ENCODE peak calls at places on chromosome 22, in six cellular contexts. S is K562, J is esophagus squamous epithelium, Y is upper lobe of right lung, H is heart right ventricle, Q is GM23338. M is an unnamed sample. For H3K27me3 and H3K4me1, the result is how much of the 10 kb centered on the place peaks cover.

GRCh38 chr22:47172771-47173534 is 410.5 kb downstream of the TBC1D22A start:
- DNase-seq in S (no peak), J (no peak), Y (peak), H (peak), Q (no peak), M (no peak)

GRCh38 chr22:31148953-31149627 is 8.8 kb upstream of the PLA2G3 start:
- DNase-seq in S (peak), J (no peak), Y (peak), H (peak), Q (peak), M (peak)

GRCh38 chr22:47203554-47203991 is 441.1 kb downstream of the TBC1D22A start:
- DNase-seq in S (no peak), J (no peak), Y (no peak), H (no peak), Q (no peak), M (no peak)

GRCh38 chr22:39568278-39568981 is 2.1 kb upstream of the CACNA1I start:
- DNase-seq in S (no peak), J (no peak), Y (no peak), H (no peak), Q (no peak), M (no peak)

GRCh38 chr22:45318168-45318557 is 8.4 kb downstream of the FAM118A start:
- DNase-seq in S (peak), J (no peak), Y (peak), H (peak), Q (peak), M (no peak)

GRCh38 chr22:17779286-17780115 is 5.2 kb upstream of the BID start:
- DNase-seq in S (peak), J (no peak), Y (no peak), H (no peak), Q (no peak), M (no peak)

GRCh38 chr22:32564170-32565001 is 89.8 kb downstream of the FBXO7 start:
- DNase-seq in S (no peak), J (no peak), Y (no peak), H (no peak), Q (no peak), M (no peak)

GRCh38 chr22:30876221-30876751 is 92.3 kb downstream of the MORC2 start:
- DNase-seq in S (no peak), J (no peak), Y (peak), H (peak), Q (no peak), M (no peak)

GRCh38 chr22:47152938-47153337 is 390.5 kb downstream of the TBC1D22A start:
- DNase-seq in S (no peak), J (no peak), Y (no peak), H (no peak), Q (no peak), M (no peak)

GRCh38 chr22:30356392-30357230 is at the start of the genes CCDC157 and SF3A1:
- DNase-seq in S (peak), J (peak), Y (peak), H (peak), Q (peak), M (peak)

GRCh38 chr22:21719024-21719423 is 16.6 kb downstream of the YPEL1 start:
- DNase-seq in S (peak), J (no peak), Y (no peak), H (no peak), Q (no peak), M (no peak)

GRCh38 chr22:30206964-30207363 is 39.6 kb downstream of the LIF start:
- DNase-seq in S (no peak), J (no peak), Y (no peak), H (no peak), Q (peak), M (no peak)

GRCh38 chr22:46867106-46867505 is 104.7 kb downstream of the TBC1D22A start:
- DNase-seq in S (no peak), J (no peak), Y (no peak), H (no peak), Q (no peak), M (no peak)

GRCh38 chr22:27780161-27780575 is 21.4 kb downstream of the MN1 start:
- DNase-seq in S (no peak), J (no peak), Y (no peak), H (peak), Q (peak), M (no peak)

GRCh38 chr22:29912141-29912540 is 29.2 kb downstream of the MTMR3 start:
- DNase-seq in S (no peak), J (no peak), Y (no peak), H (no peak), Q (no peak), M (no peak)

GRCh38 chr22:24120029-24120428 is 61.3 kb upstream of the SUSD2 start:
- DNase-seq in S (no peak), J (no peak), Y (no peak), H (peak), Q (no peak), M (no peak)

GRCh38 chr22:46377566-46378498 is 42.3 kb downstream of the TRMU start:
- DNase-seq in S (no peak), J (no peak), Y (peak), H (peak), Q (peak), M (no peak)

GRCh38 chr22:35410663-35411034 is 10.7 kb downstream of the MCM5 start:
- DNase-seq in S (no peak), J (no peak), Y (no peak), H (no peak), Q (no peak), M (no peak)

GRCh38 chr22:28426346-28427132 is 253.1 kb downstream of the TTC28 start:
- DNase-seq in S (no peak), J (no peak), Y (no peak), H (no peak), Q (no peak), M (no peak)

GRCh38 chr22:46563381-46564083 is 26.1 kb upstream of the CELSR1 start:
- DNase-seq in S (peak), J (no peak), Y (peak), H (peak), Q (peak), M (no peak)

GRCh38 chr22:46119729-46120419 is 30.5 kb upstream of the PPARA start:
- DNase-seq in S (peak), J (no peak), Y (no peak), H (peak), Q (peak), M (no peak)

GRCh38 chr22:25148149-25148691 is 51.4 kb upstream of the CRYBB3 start:
- DNase-seq in S (no peak), J (no peak), Y (no peak), H (no peak), Q (peak), M (no peak)

GRCh38 chr22:50674606-50675552 is 2.3 kb downstream of the SHANK3 start:
- DNase-seq in S (peak), J (no peak), Y (peak), H (no peak), Q (peak), M (no peak)

GRCh38 chr22:31917227-31917921 is 27.0 kb upstream of the YWHAH start:
- DNase-seq in S (no peak), J (no peak), Y (peak), H (no peak), Q (no peak), M (no peak)

GRCh38 chr22:38802671-38803121 is 8.8 kb upstream of the DNAL4 start:
- DNase-seq in S (peak), J (no peak), Y (no peak), H (peak), Q (peak), M (no peak)

DNA sequence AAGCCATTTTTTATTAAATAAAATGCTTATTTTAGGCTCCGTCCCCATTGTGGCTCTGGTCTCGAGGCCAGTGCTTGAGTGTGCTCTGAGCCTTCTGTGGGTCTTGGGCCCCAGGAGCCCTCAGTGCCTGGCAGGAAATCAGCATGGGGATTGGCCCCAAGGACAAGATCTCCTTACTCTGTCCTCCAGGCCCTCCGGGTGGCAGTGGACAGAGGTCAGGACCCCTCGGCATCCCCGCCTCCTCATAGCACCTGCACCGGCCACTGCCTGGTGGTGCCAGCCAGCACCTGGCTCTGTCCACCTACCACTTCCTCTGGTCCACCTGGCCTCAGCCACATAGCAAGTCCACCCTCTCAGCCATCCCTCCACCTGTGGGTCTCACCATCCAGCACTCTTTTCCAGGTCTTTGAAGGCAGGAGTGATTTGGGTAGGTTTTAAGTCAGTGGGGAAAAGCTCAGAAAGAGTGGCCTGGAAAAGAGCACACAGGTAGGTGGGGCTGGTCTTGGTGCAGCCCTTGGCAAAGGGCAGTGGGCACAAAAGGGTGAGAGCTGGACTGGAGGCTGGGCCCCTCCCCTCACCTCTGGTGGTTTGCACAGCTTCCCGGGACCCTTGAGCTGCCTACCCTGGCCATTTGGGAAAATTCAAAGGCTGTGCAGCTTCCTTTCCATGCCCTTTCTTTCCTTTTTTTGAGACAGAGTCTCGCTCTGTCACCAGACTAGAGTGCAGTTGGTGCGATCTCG is 3.5 kb downstream of the CLDN5 start:
- DNase-seq in S (no peak), J (no peak), Y (peak), H (no peak), Q (no peak), M (no peak)
- H3K27ac ChIP-seq in S (no peak), J (no peak), Y (peak), H (peak), Q (no peak), M (no peak)

GRCh38 chr22:42601879-42602465 is 12.7 kb downstream of the POLDIP3 start:
- DNase-seq in S (no peak), J (no peak), Y (no peak), H (no peak), Q (no peak), M (no peak)

GRCh38 chr22:42591987-42592386 is 22.7 kb downstream of the POLDIP3 start:
- DNase-seq in S (no peak), J (no peak), Y (no peak), H (no peak), Q (no peak), M (no peak)

GRCh38 chr22:42596376-42596775 is 18.3 kb downstream of the POLDIP3 start:
- DNase-seq in S (no peak), J (no peak), Y (no peak), H (peak), Q (no peak), M (no peak)

GRCh38 chr22:42595434-42595833 is 19.2 kb downstream of the POLDIP3 start:
- DNase-seq in S (no peak), J (no peak), Y (no peak), H (no peak), Q (no peak), M (no peak)

GRCh38 chr22:42596863-42597530 is 17.7 kb downstream of the POLDIP3 start:
- DNase-seq in S (no peak), J (no peak), Y (no peak), H (no peak), Q (no peak), M (no peak)
- H3K27me3 ChIP-seq in S (under half), J (under half), Y (under half), H (under half), Q (under half), M (under half)

GRCh38 chr22:22913989-22914388 is 26.4 kb downstream of the IGLL5 start:
- DNase-seq in S (no peak), J (no peak), Y (no peak), H (no peak), Q (no peak), M (no peak)

GRCh38 chr22:22912722-22913253 is 25.2 kb downstream of the IGLL5 start:
- DNase-seq in S (no peak), J (no peak), Y (no peak), H (no peak), Q (no peak), M (no peak)

GRCh38 chr22:22911327-22912134 is 23.9 kb downstream of the IGLL5 start:
- DNase-seq in S (peak), J (no peak), Y (no peak), H (no peak), Q (no peak), M (no peak)

GRCh38 chr22:22910272-22911240 is 22.9 kb downstream of the IGLL5 start:
- DNase-seq in S (peak), J (no peak), Y (no peak), H (no peak), Q (no peak), M (no peak)

DNA sequence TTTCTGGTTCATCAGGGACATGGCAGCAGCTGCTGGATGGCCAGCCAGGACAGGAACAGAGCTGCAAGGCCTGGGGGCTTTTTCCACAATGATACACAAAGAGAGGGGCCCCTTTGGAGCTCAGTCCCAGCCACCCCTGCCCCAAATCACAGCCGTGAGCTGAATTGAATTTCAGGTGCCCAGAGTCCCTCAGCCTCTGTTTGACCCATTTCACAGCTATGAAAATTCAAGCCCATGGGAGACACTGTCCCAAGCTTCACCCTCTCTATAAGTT is 24.5 kb downstream of the IGLL5 start:
- DNase-seq in S (no peak), J (no peak), Y (no peak), H (no peak), Q (no peak), M (no peak)
- H3K4me1 ChIP-seq in S (under half), J (under half), Y (under half), H (under half), Q (under half), M (under half)

GRCh38 chr22:20099099-20099711 is 16.7 kb upstream of the RANBP1 start:
- DNase-seq in S (no peak), J (no peak), Y (no peak), H (no peak), Q (no peak), M (no peak)

GRCh38 chr22:20095521-20095920 is 15.5 kb downstream of the DGCR8 start:
- DNase-seq in S (no peak), J (no peak), Y (no peak), H (no peak), Q (no peak), M (no peak)

GRCh38 chr22:20093437-20093836 is 13.4 kb downstream of the DGCR8 start:
- DNase-seq in S (no peak), J (no peak), Y (peak), H (peak), Q (no peak), M (no peak)

GRCh38 chr22:20094158-20094807 is 14.2 kb downstream of the DGCR8 start:
- DNase-seq in S (no peak), J (no peak), Y (peak), H (no peak), Q (no peak), M (no peak)

DNA sequence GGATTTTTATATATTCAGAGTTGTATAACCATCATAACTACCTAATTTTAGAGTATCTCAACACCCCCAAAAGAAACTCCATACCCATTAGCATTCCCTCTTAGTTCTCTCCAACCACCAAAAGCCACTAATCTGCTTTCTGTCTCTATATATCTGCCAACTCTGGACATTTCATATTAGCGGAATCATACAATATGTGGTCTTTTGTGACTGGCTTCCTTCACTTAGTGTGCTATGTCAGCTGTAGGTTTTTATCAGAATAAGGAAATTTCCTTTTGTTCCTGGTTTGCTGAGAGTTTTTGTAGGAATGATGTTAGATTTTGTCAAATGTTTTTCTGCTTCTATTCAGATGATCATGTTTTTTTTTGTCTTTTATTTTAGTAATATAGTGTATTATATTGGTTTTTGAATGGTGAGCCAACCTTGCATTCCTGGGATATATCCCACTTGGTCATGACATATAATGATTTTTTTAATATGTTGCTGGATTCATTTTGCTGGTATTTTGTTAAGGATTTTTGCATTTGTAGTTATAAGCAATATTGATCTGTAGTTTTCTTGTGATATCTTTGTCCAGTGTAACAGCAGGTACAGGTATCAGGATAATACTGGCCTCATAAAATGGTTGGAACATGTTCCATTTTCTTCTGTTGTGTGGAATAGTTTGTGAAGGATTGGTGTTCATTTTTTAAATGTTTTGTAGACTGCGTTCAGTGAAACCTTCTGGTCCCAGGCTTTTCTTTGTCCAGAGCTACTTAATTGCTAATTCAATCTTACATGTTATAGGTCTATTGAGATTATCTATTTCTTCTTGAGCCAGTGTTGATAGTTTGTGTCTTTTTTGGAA is 16.8 kb downstream of the DGCR8 start:
- DNase-seq in S (no peak), J (no peak), Y (no peak), H (no peak), Q (no peak), M (no peak)
- H3K27ac ChIP-seq in S (no peak), J (no peak), Y (no peak), H (no peak), Q (no peak), M (no peak)

GRCh38 chr22:36628561-36629060 is 74.9 kb downstream of the CACNG2 start:
- DNase-seq in S (no peak), J (no peak), Y (no peak), H (no peak), Q (no peak), M (no peak)
- H3K27me3 ChIP-seq in S (under half), J (under half), Y (under half), H (half or more), Q (under half), M (under half)

DNA sequence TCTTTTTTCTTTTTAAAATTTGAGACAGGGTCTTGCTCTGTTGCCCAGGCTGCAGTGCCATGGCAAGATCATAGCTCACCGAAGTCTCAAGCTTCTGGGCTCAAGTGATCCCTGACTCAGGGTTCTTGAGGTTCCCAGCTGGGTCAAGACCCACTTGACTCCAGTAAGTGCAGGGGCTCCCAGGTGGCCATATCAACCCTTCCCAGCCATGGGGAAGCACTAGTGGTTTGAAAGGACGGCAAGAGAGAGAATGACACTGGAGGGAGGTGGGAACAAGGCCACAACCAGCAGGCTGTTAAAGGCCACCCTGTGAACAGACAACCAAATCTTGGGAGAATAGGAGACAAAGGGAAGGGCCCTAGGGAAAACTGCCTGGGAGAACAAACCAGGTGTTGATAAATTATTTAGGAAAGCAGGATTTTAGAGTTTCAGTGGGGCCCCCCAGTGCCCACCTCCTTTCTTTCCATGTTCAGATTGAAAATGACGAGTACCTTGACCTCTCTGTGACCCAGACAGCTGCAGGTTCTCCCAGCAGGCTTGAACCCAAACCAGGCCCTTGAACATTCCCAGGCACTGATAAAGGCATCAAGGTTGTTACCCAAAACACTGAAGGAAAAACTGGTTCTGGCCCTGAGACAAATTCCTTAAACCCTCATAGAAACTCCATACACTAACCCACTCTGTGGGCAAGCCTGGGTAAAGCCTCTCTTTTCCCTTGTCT is 28.8 kb downstream of the KLHL22 start:
- DNase-seq in S (no peak), J (no peak), Y (no peak), H (no peak), Q (no peak), M (no peak)
- H3K4me1 ChIP-seq in S (under half), J (under half), Y (under half), H (under half), Q (under half), M (under half)

DNA sequence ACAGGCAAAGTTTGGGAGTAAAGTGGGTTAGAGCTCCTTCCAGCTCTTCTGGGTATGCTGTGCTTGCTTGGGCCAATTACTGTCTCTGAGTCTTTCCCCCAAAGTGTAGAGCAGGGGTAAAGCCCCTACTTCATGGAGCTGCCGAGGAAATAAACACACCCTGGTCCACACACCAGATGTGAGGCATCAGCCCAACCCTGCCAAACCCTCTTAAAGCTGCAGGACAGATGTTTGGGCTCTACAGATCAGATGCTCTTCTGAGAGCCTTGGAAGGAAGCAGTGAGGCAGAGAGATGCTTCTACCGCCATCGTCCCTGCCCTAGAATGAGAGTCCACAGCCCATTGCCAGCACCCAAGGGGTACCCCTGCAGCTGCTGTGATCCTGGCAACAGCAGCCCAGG is 64.7 kb downstream of the ELFN2 start:
- DNase-seq in S (no peak), J (no peak), Y (no peak), H (no peak), Q (no peak), M (no peak)
- H3K27ac ChIP-seq in S (no peak), J (no peak), Y (no peak), H (no peak), Q (no peak), M (no peak)

GRCh38 chr22:49532831-49533802 is 294.6 kb downstream of the BRD1 start:
- DNase-seq in S (no peak), J (no peak), Y (peak), H (no peak), Q (no peak), M (no peak)
- H3K27me3 ChIP-seq in S (under half), J (under half), Y (under half), H (under half), Q (under half), M (under half)

GRCh38 chr22:20524004-20524481 is 16.6 kb downstream of the MED15 start:
- DNase-seq in S (peak), J (no peak), Y (no peak), H (no peak), Q (no peak), M (no peak)

GRCh38 chr22:20526305-20526627 is 18.9 kb downstream of the MED15 start:
- DNase-seq in S (peak), J (no peak), Y (no peak), H (no peak), Q (no peak), M (no peak)

GRCh38 chr22:20528405-20528978 is 21.1 kb downstream of the MED15 start:
- DNase-seq in S (peak), J (no peak), Y (no peak), H (no peak), Q (no peak), M (no peak)

GRCh38 chr22:20525048-20525447 is 17.6 kb downstream of the MED15 start:
- DNase-seq in S (no peak), J (no peak), Y (no peak), H (no peak), Q (no peak), M (no peak)

GRCh38 chr22:20526628-20527355 is 19.4 kb downstream of the MED15 start:
- DNase-seq in S (peak), J (no peak), Y (no peak), H (no peak), Q (no peak), M (no peak)
- H3K4me1 ChIP-seq in S (under half), J (under half), Y (under half), H (half or more), Q (under half), M (under half)

GRCh38 chr22:41290262-41291221 is 4.6 kb upstream of the RANGAP1 start:
- DNase-seq in S (no peak), J (no peak), Y (no peak), H (no peak), Q (peak), M (no peak)
- H3K27ac ChIP-seq in S (no peak), J (no peak), Y (peak), H (no peak), Q (peak), M (no peak)